ENCODE peak calls at places on chromosomes 5 and 9, in ten cellular contexts. Z is glomerular endothelial cell; Y is aorta; U is GM13977; Q is progenitor cell of endocrine pancreas; D is spleen; C is dermis blood vessel endothelial cell; S is activated CD4-positive, alpha-beta T cell treated with anti-CD3 and anti-CD28 coated beads, Interleukin-2, amount 50 U/mL, for 1 hour; I is NCI-H774; E is Ammon's horn. A is an unnamed sample.

GRCh38 chr5:84384604-84385575 is at the start of gene EDIL3:
- DNase-seq in Z (no peak), Y (peak), U (no peak), Q (peak), D (peak), C (peak), S (no peak), I (peak), E (peak), A (peak)

GRCh38 chr5:139413963-139414362 is 10.1 kb upstream of the SPATA24 start:
- DNase-seq in Z (no peak), Y (no peak), U (peak), Q (no peak), D (no peak), C (no peak), S (no peak), I (no peak), E (no peak), A (peak)

GRCh38 chr5:152412129-152412528 is 7.0 kb upstream of the NMUR2 start:
- DNase-seq in Z (no peak), Y (no peak), U (no peak), Q (no peak), D (no peak), C (no peak), S (no peak), I (no peak), E (no peak), A (no peak)

GRCh38 chr9:72579880-72580570 is 58.6 kb downstream of the TMC1 start:
- DNase-seq in Z (no peak), Y (no peak), U (no peak), Q (no peak), D (no peak), C (peak), S (no peak), I (no peak), E (no peak), A (no peak)

GRCh38 chr9:125568616-125569015 is 138.4 kb downstream of the MAPKAP1 start:
- DNase-seq in Z (no peak), Y (no peak), U (no peak), Q (no peak), D (no peak), C (no peak), S (no peak), I (no peak), E (no peak), A (no peak)

GRCh38 chr9:70091553-70091952 is 47.9 kb downstream of the MAMDC2 start:
- DNase-seq in Z (no peak), Y (no peak), U (no peak), Q (no peak), D (no peak), C (no peak), S (no peak), I (peak), E (no peak), A (no peak)

GRCh38 chr5:87746341-87746740 is 333.6 kb upstream of the CCNH start:
- DNase-seq in Z (no peak), Y (no peak), U (no peak), Q (no peak), D (no peak), C (no peak), S (no peak), I (no peak), E (no peak), A (no peak)

GRCh38 chr9:35743880-35744518 is 5.0 kb downstream of the GBA2 start:
- DNase-seq in Z (no peak), Y (no peak), U (no peak), Q (no peak), D (no peak), C (no peak), S (no peak), I (no peak), E (no peak), A (no peak)

GRCh38 chr9:112554516-112554915 is 67.9 kb downstream of the KIAA1958 start:
- DNase-seq in Z (no peak), Y (no peak), U (no peak), Q (no peak), D (no peak), C (no peak), S (no peak), I (no peak), E (no peak), A (no peak)

GRCh38 chr5:10511741-10512640 is 51.9 kb upstream of the ANKRD33B start:
- DNase-seq in Z (no peak), Y (peak), U (no peak), Q (no peak), D (peak), C (no peak), S (no peak), I (no peak), E (no peak), A (no peak)

GRCh38 chr9:121289554-121290370 is 21.8 kb downstream of the GSN start:
- DNase-seq in Z (no peak), Y (no peak), U (no peak), Q (no peak), D (peak), C (no peak), S (no peak), I (no peak), E (no peak), A (no peak)

GRCh38 chr5:164504141-164504772 is 998.8 kb downstream of the MAT2B start:
- DNase-seq in Z (peak), Y (no peak), U (peak), Q (peak), D (no peak), C (peak), S (no peak), I (peak), E (peak), A (no peak)

GRCh38 chr5:135246605-135246922 is 152.5 kb downstream of the MACROH2A1 start:
- DNase-seq in Z (no peak), Y (peak), U (no peak), Q (no peak), D (peak), C (no peak), S (no peak), I (no peak), E (no peak), A (no peak)